ENCODE peak calls at places on chromosomes 16 and 17, in nine cellular contexts. Q is stromal cell of bone marrow, C is SK-MEL-5, Z is ACHN, F is COR-L47, Y is left colon, S is mucosa of gallbladder, X is endothelial cell, N is NCI-H187. J is an unnamed sample.

GRCh38 chr17:35808240-35808961 is 883 bp upstream of the TAF15 start:
- DNase-seq in S (no peak), N (no peak), Q (no peak), Z (no peak), C (no peak), Y (no peak), F (no peak), X (peak; percentile 23), J (no peak)

GRCh38 chr16:19114359-19115147 is 789 bp downstream of the ITPRIPL2 start:
- DNase-seq in Y (peak; percentile 74), Z (peak; percentile 55), C (no peak), X (peak; percentile 68), Q (no peak), F (peak; percentile 13), S (peak; percentile 57), N (no peak), J (peak; percentile 66)

GRCh38 chr17:42459983-42460300 is 1.3 kb downstream of the ATP6V0A1 start:
- DNase-seq in Y (no peak), X (no peak), Z (peak; percentile 63), C (no peak), N (no peak), Q (no peak), S (no peak), F (no peak), J (no peak)

GRCh38 chr17:58368860-58369213 is 16.8 kb upstream of the SUPT4H1 start:
- DNase-seq in C (no peak), Q (no peak), S (no peak), X (no peak), F (no peak), Y (no peak), N (no peak), Z (no peak), J (no peak)

GRCh38 chr17:80839401-80839800 is 152.2 kb upstream of the CHMP6 start:
- DNase-seq in C (no peak), N (no peak), Y (no peak), Q (no peak), S (no peak), X (no peak), Z (no peak), F (no peak), J (no peak)

GRCh38 chr16:76488065-76488417 is 210.8 kb downstream of the CNTNAP4 start:
- DNase-seq in S (no peak), Z (no peak), Y (no peak), Q (no peak), X (no peak), F (no peak), N (no peak), C (no peak), J (no peak)

GRCh38 chr17:78237403-78238012 is 6.1 kb downstream of the TMEM235 start:
- DNase-seq in N (no peak), Q (no peak), X (no peak), C (no peak), S (no peak), Y (no peak), F (no peak), Z (no peak), J (no peak)

GRCh38 chr16:83926726-83927397 is 26.2 kb upstream of the OSGIN1 start:
- DNase-seq in N (peak; percentile 20), X (peak; percentile 83), Z (peak; percentile 91), Y (peak; percentile 80), C (peak; percentile 56), Q (no peak), F (peak; percentile 57), S (peak; percentile 79), J (peak; percentile 68)

GRCh38 chr16:56589141-56590039 is at the start of gene MT3:
- DNase-seq in N (no peak), Q (no peak), S (no peak), X (no peak), Y (peak; percentile 60), F (peak; percentile 66), C (no peak), Z (peak; percentile 39), J (no peak)

GRCh38 chr16:87708881-87709638 is 56.7 kb downstream of the KLHDC4 start:
- DNase-seq in S (no peak), N (no peak), C (no peak), F (no peak), Q (no peak), Y (no peak), X (no peak), Z (no peak), J (no peak)

GRCh38 chr17:58606934-58607333 is 84.9 kb downstream of the TEX14 start:
- DNase-seq in N (no peak), S (no peak), Y (no peak), X (no peak), C (no peak), Z (no peak), F (no peak), Q (no peak), J (no peak)

GRCh38 chr17:73419051-73419450 is 107.2 kb upstream of the CDC42EP4 start:
- DNase-seq in C (no peak), N (no peak), X (no peak), Q (no peak), Z (no peak), S (no peak), Y (no peak), F (no peak), J (no peak)

GRCh38 chr17:9729034-9729650 is 62.2 kb downstream of the DHRS7C start:
- DNase-seq in Y (no peak), S (peak; percentile 28), Z (peak; percentile 69), X (peak; percentile 26), N (no peak), F (no peak), Q (peak; percentile 24), C (peak; percentile 76), J (no peak)

GRCh38 chr16:88353232-88353631 is 29.5 kb upstream of the ZNF469 start:
- DNase-seq in F (no peak), N (no peak), C (no peak), X (no peak), Y (no peak), Q (no peak), Z (no peak), S (no peak), J (no peak)

GRCh38 chr17:61737820-61738219 is 125.5 kb downstream of the BRIP1 start:
- DNase-seq in Z (no peak), X (no peak), N (no peak), C (no peak), S (no peak), Y (no peak), F (no peak), Q (no peak), J (no peak)

GRCh38 chr17:42928714-42929496 is 28.3 kb downstream of the G6PC1 start:
- DNase-seq in C (peak; percentile 84), F (peak; percentile 77), Q (peak; percentile 86), S (peak; percentile 51), Z (peak; percentile 57), N (no peak), X (peak; percentile 51), Y (peak; percentile 15), J (peak; percentile 70)

J was measured in pancreas.